ENCODE peak calls at places on chromosome 3, in five cellular contexts. C is NCI-H2081; L is heart right ventricle; Q is posterior vena cava; Y is stimulated activated CD8-positive, alpha-beta memory T cell treated with anti-CD3 and anti-CD28 coated beads, Interleukin-2, amount 100 ng/mL, for 48 hours. F is an unnamed sample.

GRCh38 chr3:16378920-16379319 is 113.9 kb downstream of the OXNAD1 start:
- DNase-seq in L (no peak), Y (no peak), Q (no peak), C (no peak), F (no peak)

GRCh38 chr3:111582114-111582461 is 13.1 kb downstream of the ZBED2 start:
- DNase-seq in Y (no peak), C (no peak), Q (no peak), L (no peak), F (no peak)

GRCh38 chr3:149615731-149616221 is 42.0 kb downstream of the WWTR1 start:
- DNase-seq in C (no peak), Y (no peak), L (no peak), Q (no peak), F (no peak)

GRCh38 chr3:40971191-40972168 is 227.8 kb upstream of the CTNNB1 start:
- DNase-seq in Y (peak; percentile 13), L (peak; percentile 44), C (no peak), Q (peak; percentile 90), F (no peak)

GRCh38 chr3:60603860-60604259 is 647.4 kb downstream of the FHIT start:
- DNase-seq in C (no peak), Q (no peak), Y (no peak), L (no peak), F (no peak)

GRCh38 chr3:168870892-168871291 is 775.2 kb upstream of the GOLIM4 start:
- DNase-seq in L (no peak), C (no peak), Q (no peak), Y (no peak), F (no peak)

GRCh38 chr3:192897005-192897404 is 20.7 kb downstream of the MB21D2 start:
- DNase-seq in C (no peak), Y (no peak), Q (no peak), L (no peak), F (no peak)

GRCh38 chr3:102400766-102401165 is 34.0 kb upstream of the ZPLD1 start:
- DNase-seq in Y (no peak), C (no peak), Q (no peak), L (no peak), F (no peak)

GRCh38 chr3:71498543-71498942 is 85.0 kb downstream of the FOXP1 start:
- DNase-seq in L (no peak), Q (no peak), C (no peak), Y (no peak), F (no peak)

GRCh38 chr3:55725681-55726500 is 238.8 kb upstream of the WNT5A start:
- DNase-seq in Q (no peak), C (no peak), L (no peak), Y (no peak), F (no peak)

GRCh38 chr3:169252535-169252934 is 411.0 kb downstream of the MECOM start:
- DNase-seq in C (no peak), L (no peak), Y (no peak), Q (no peak), F (no peak)

GRCh38 chr3:142958707-142959106 is 4.8 kb downstream of the PAQR9 start:
- DNase-seq in Q (no peak), Y (no peak), C (no peak), L (no peak), F (no peak)

GRCh38 chr3:171862392-171862791 is 19.2 kb downstream of the TMEM212 start:
- DNase-seq in C (no peak), Q (no peak), L (no peak), Y (no peak), F (no peak)

GRCh38 chr3:130457681-130458080 is 59.3 kb upstream of the COL6A6 start:
- DNase-seq in Y (no peak), Q (no peak), C (no peak), L (no peak), F (no peak)

GRCh38 chr3:152581941-152582340 is 253.0 kb upstream of the P2RY1 start:
- DNase-seq in Q (no peak), Y (no peak), C (no peak), L (no peak), F (no peak)

GRCh38 chr3:39941941-39942340 is 132.5 kb downstream of the MYRIP start:
- DNase-seq in Q (no peak), C (peak; percentile 0), Y (no peak), L (no peak), F (no peak)

GRCh38 chr3:77464106-77464688 is 424.3 kb downstream of the ROBO2 start:
- DNase-seq in Q (no peak), C (no peak), L (no peak), Y (no peak), F (no peak)

GRCh38 chr3:123621510-123622189 is 36.8 kb upstream of the HACD2 start:
- DNase-seq in Y (no peak), C (no peak), L (no peak), Q (no peak), F (no peak)

GRCh38 chr3:11739712-11740111 is 96.0 kb upstream of the VGLL4 start:
- DNase-seq in Y (no peak), C (no peak), L (no peak), Q (peak; percentile 55), F (no peak)

GRCh38 chr3:13235079-13235478 is 161.8 kb upstream of the IQSEC1 start:
- DNase-seq in Q (no peak), L (no peak), C (no peak), Y (no peak), F (no peak)

GRCh38 chr3:172347895-172348680 is 100.2 kb downstream of the GHSR start:
- DNase-seq in C (no peak), Q (no peak), L (no peak), Y (no peak), F (no peak)

GRCh38 chr3:100454684-100455083 is 37.7 kb upstream of the TMEM45A start:
- DNase-seq in C (no peak), L (no peak), Q (no peak), Y (no peak), F (no peak)

GRCh38 chr3:12438318-12438717 is 46.0 kb upstream of the TSEN2 start:
- DNase-seq in L (no peak), Q (peak; percentile 23), C (no peak), Y (no peak), F (no peak)

GRCh38 chr3:102158080-102158756 is 276.6 kb upstream of the ZPLD1 start:
- DNase-seq in C (no peak), L (no peak), Q (no peak), Y (no peak), F (no peak)

GRCh38 chr3:86951343-86951742 is 39.6 kb downstream of the VGLL3 start:
- DNase-seq in Q (no peak), Y (no peak), C (no peak), L (no peak), F (no peak)

GRCh38 chr3:16460886-16461285 is 52.6 kb downstream of the RFTN1 start:
- DNase-seq in Q (no peak), C (peak; percentile 86), L (no peak), Y (no peak), F (no peak)

GRCh38 chr3:59443618-59444292 is 393.9 kb upstream of the CFAP20DC start:
- DNase-seq in C (no peak), Y (no peak), Q (no peak), L (no peak), F (no peak)

GRCh38 chr3:127062926-127063325 is 80.0 kb downstream of the PLXNA1 start:
- DNase-seq in Q (peak; percentile 60), Y (no peak), L (no peak), C (no peak), F (no peak)

GRCh38 chr3:52865994-52866393 is 31.2 kb upstream of the MUSTN1 start:
- DNase-seq in C (no peak), Y (no peak), Q (no peak), L (no peak), F (no peak)

GRCh38 chr3:172561894-172562664 is 38.8 kb upstream of the TNFSF10 start:
- DNase-seq in L (no peak), Q (no peak), Y (no peak), C (no peak), F (no peak)

GRCh38 chr3:10772230-10773161 is 43.5 kb upstream of the SLC6A11 start:
- DNase-seq in Y (no peak), Q (no peak), L (no peak), C (no peak), F (peak; percentile 64)

GRCh38 chr3:53518495-53518981 is 24.1 kb downstream of the CACNA1D start:
- DNase-seq in Q (no peak), C (no peak), Y (no peak), L (no peak), F (no peak)

GRCh38 chr3:117486709-117487394 is 777.3 kb downstream of the TUSC7 start:
- DNase-seq in Y (no peak), C (peak; percentile 79), L (no peak), Q (no peak), F (no peak)

GRCh38 chr3:6204891-6205290 is 656.0 kb upstream of the GRM7 start:
- DNase-seq in C (no peak), Y (no peak), Q (no peak), L (no peak), F (no peak)

GRCh38 chr3:84959470-84960380 is 936 bp downstream of the CADM2 start:
- DNase-seq in Y (no peak), Q (no peak), C (peak; percentile 4), L (no peak), F (no peak)

F was measured in mesenteric fat pad.